ENCODE peak calls at places on chromosomes 12 and 14, in four cellular contexts. One of them, this sample, is unnamed.
A peak's percentile ranks its signal among the peaks of the same experiment; 100 is the strongest.

GRCh38 chr14:99425272-99425681 is 55.4 kb downstream of the SETD3 start:
- DNase-seq in GM10248: no peak
- DNase-seq in kidney: peak; percentile 82
- DNase-seq in epithelial cell of esophagus: no peak
- DNase-seq in this sample: no peak

GRCh38 chr12:94057262-94058151 is 90.9 kb upstream of the PLXNC1 start:
- DNase-seq in GM10248: no peak
- DNase-seq in kidney: no peak
- DNase-seq in epithelial cell of esophagus: no peak
- DNase-seq in this sample: no peak

GRCh38 chr12:130456375-130457199 is 118.9 kb downstream of the PIWIL1 start:
- DNase-seq in GM10248: no peak
- DNase-seq in kidney: no peak
- DNase-seq in epithelial cell of esophagus: no peak
- DNase-seq in this sample: no peak

GRCh38 chr14:89249296-89249565 is 167.8 kb downstream of the FOXN3 start:
- DNase-seq in GM10248: no peak
- DNase-seq in kidney: no peak
- DNase-seq in epithelial cell of esophagus: peak; percentile 93
- DNase-seq in this sample: no peak

GRCh38 chr14:96434040-96434439 is 42.1 kb downstream of the AK7 start:
- DNase-seq in GM10248: no peak
- DNase-seq in kidney: no peak
- DNase-seq in epithelial cell of esophagus: peak; percentile 57
- DNase-seq in this sample: no peak

GRCh38 chr14:62185078-62185477 is 422.9 kb downstream of the SNAPC1 start:
- DNase-seq in GM10248: no peak
- DNase-seq in kidney: no peak
- DNase-seq in epithelial cell of esophagus: peak; percentile 14
- DNase-seq in this sample: no peak

GRCh38 chr14:50775357-50775756 is 55.6 kb downstream of the NIN start:
- DNase-seq in GM10248: no peak
- DNase-seq in kidney: no peak
- DNase-seq in epithelial cell of esophagus: peak; percentile 80
- DNase-seq in this sample: no peak

GRCh38 chr12:15774819-15775218 is 14.4 kb downstream of the EPS8 start:
- DNase-seq in GM10248: no peak
- DNase-seq in kidney: no peak
- DNase-seq in epithelial cell of esophagus: no peak
- DNase-seq in this sample: no peak

GRCh38 chr12:47855502-47855901 is 35.8 kb upstream of the HDAC7 start:
- DNase-seq in GM10248: no peak
- DNase-seq in kidney: no peak
- DNase-seq in epithelial cell of esophagus: no peak
- DNase-seq in this sample: no peak

GRCh38 chr14:99201351-99202073 is 70.5 kb downstream of the BCL11B start:
- DNase-seq in GM10248: no peak
- DNase-seq in kidney: no peak
- DNase-seq in epithelial cell of esophagus: no peak
- DNase-seq in this sample: no peak

GRCh38 chr14:81286574-81287370 is 66.0 kb upstream of the GTF2A1 start:
- DNase-seq in GM10248: no peak
- DNase-seq in kidney: no peak
- DNase-seq in epithelial cell of esophagus: peak; percentile 55
- DNase-seq in this sample: no peak

GRCh38 chr12:53948650-53949593 is 5.8 kb upstream of the HOXC12 start:
- DNase-seq in GM10248: no peak
- DNase-seq in kidney: no peak
- DNase-seq in epithelial cell of esophagus: no peak
- DNase-seq in this sample: no peak

GRCh38 chr12:104412681-104413080 is 44.1 kb upstream of the CHST11 start:
- DNase-seq in GM10248: no peak
- DNase-seq in kidney: no peak
- DNase-seq in epithelial cell of esophagus: no peak
- DNase-seq in this sample: no peak

GRCh38 chr14:66228267-66228970 is 257.8 kb upstream of the CCDC196 start:
- DNase-seq in GM10248: no peak
- DNase-seq in kidney: no peak
- DNase-seq in epithelial cell of esophagus: peak; percentile 81
- DNase-seq in this sample: no peak

GRCh38 chr12:77575376-77575775 is 255.3 kb upstream of the NAV3 start:
- DNase-seq in GM10248: no peak
- DNase-seq in kidney: no peak
- DNase-seq in epithelial cell of esophagus: no peak
- DNase-seq in this sample: no peak

GRCh38 chr12:23851602-23852001 is 97.9 kb downstream of the SOX5 start:
- DNase-seq in GM10248: no peak
- DNase-seq in kidney: no peak
- DNase-seq in epithelial cell of esophagus: no peak
- DNase-seq in this sample: no peak

GRCh38 chr14:106459971-106460730 is 933.8 kb downstream of the TMEM121 start:
- DNase-seq in GM10248: peak; percentile 38
- DNase-seq in kidney: no peak
- DNase-seq in epithelial cell of esophagus: no peak
- DNase-seq in this sample: peak; percentile 26

GRCh38 chr12:100234166-100234565 is 32.7 kb downstream of the DEPDC4 start:
- DNase-seq in GM10248: no peak
- DNase-seq in kidney: no peak
- DNase-seq in epithelial cell of esophagus: peak; percentile 61
- DNase-seq in this sample: no peak

GRCh38 chr12:85155791-85156190 is 119.6 kb downstream of the LRRIQ1 start:
- DNase-seq in GM10248: no peak
- DNase-seq in kidney: no peak
- DNase-seq in epithelial cell of esophagus: peak; percentile 40
- DNase-seq in this sample: no peak

GRCh38 chr12:13198921-13199320 is 2.4 kb downstream of the EMP1 start:
- DNase-seq in GM10248: no peak
- DNase-seq in kidney: no peak
- DNase-seq in epithelial cell of esophagus: no peak
- DNase-seq in this sample: no peak

GRCh38 chr12:43969882-43970281 is 134.0 kb downstream of the TMEM117 start:
- DNase-seq in GM10248: no peak
- DNase-seq in kidney: no peak
- DNase-seq in epithelial cell of esophagus: peak; percentile 90
- DNase-seq in this sample: no peak

GRCh38 chr12:124233846-124234620 is 60.9 kb upstream of the RFLNA start:
- DNase-seq in GM10248: no peak
- DNase-seq in kidney: no peak
- DNase-seq in epithelial cell of esophagus: peak; percentile 85
- DNase-seq in this sample: no peak

GRCh38 chr12:10363922-10364838 is 25.7 kb downstream of the KLRK1 start:
- DNase-seq in GM10248: peak; percentile 65
- DNase-seq in kidney: peak; percentile 77
- DNase-seq in epithelial cell of esophagus: peak; percentile 57
- DNase-seq in this sample: peak; percentile 63

GRCh38 chr14:46344327-46344937 is 307.1 kb downstream of the RPL10L start:
- DNase-seq in GM10248: no peak
- DNase-seq in kidney: no peak
- DNase-seq in epithelial cell of esophagus: peak; percentile 51
- DNase-seq in this sample: no peak

GRCh38 chr12:22250762-22251161 is 83.7 kb downstream of the ST8SIA1 start:
- DNase-seq in GM10248: no peak
- DNase-seq in kidney: no peak
- DNase-seq in epithelial cell of esophagus: no peak
- DNase-seq in this sample: no peak

GRCh38 chr14:26281280-26281998 is 316.4 kb downstream of the NOVA1 start:
- DNase-seq in GM10248: no peak
- DNase-seq in kidney: no peak
- DNase-seq in epithelial cell of esophagus: peak; percentile 88
- DNase-seq in this sample: no peak

GRCh38 chr14:74251546-74252030 is 12.3 kb downstream of the VSX2 start:
- DNase-seq in GM10248: peak; percentile 83
- DNase-seq in kidney: peak; percentile 86
- DNase-seq in epithelial cell of esophagus: peak; percentile 76
- DNase-seq in this sample: peak; percentile 83
- TF ChIP-seq CTCF in GM10248: peak; percentile 87
- TF ChIP-seq CTCF in kidney: peak; percentile 93
- TF ChIP-seq CTCF in epithelial cell of esophagus: peak; percentile 97
- TF ChIP-seq CTCF in this sample: peak; percentile 93

GRCh38 chr14:95174184-95174804 is 17.0 kb upstream of the DICER1 start:
- DNase-seq in GM10248: no peak
- DNase-seq in kidney: no peak
- DNase-seq in epithelial cell of esophagus: no peak
- DNase-seq in this sample: no peak
- TF ChIP-seq CTCF in GM10248: no peak
- TF ChIP-seq CTCF in kidney: no peak
- TF ChIP-seq CTCF in epithelial cell of esophagus: peak; percentile 5
- TF ChIP-seq CTCF in this sample: no peak

GRCh38 chr14:85978851-85979250 is 448.9 kb downstream of the FLRT2 start:
- DNase-seq in GM10248: no peak
- DNase-seq in kidney: no peak
- DNase-seq in epithelial cell of esophagus: no peak
- DNase-seq in this sample: no peak
- TF ChIP-seq CTCF in GM10248: no peak
- TF ChIP-seq CTCF in kidney: no peak
- TF ChIP-seq CTCF in epithelial cell of esophagus: no peak
- TF ChIP-seq CTCF in this sample: no peak

GRCh38 chr12:66154776-66155175 is 15.0 kb downstream of the TMBIM4 start:
- DNase-seq in GM10248: no peak
- DNase-seq in kidney: no peak
- DNase-seq in epithelial cell of esophagus: no peak
- DNase-seq in this sample: no peak

GRCh38 chr12:66144796-66145754 is 14.5 kb upstream of the LLPH start:
- DNase-seq in GM10248: no peak
- DNase-seq in kidney: no peak
- DNase-seq in epithelial cell of esophagus: peak; percentile 86
- DNase-seq in this sample: no peak

GRCh38 chr12:66143868-66144267 is 13.3 kb upstream of the LLPH start:
- DNase-seq in GM10248: no peak
- DNase-seq in kidney: no peak
- DNase-seq in epithelial cell of esophagus: no peak
- DNase-seq in this sample: no peak

GRCh38 chr12:66152732-66153131 is 17.1 kb downstream of the TMBIM4 start:
- DNase-seq in GM10248: no peak
- DNase-seq in kidney: no peak
- DNase-seq in epithelial cell of esophagus: peak; percentile 23
- DNase-seq in this sample: no peak

GRCh38 chr12:66149702-66150398 is 19.3 kb upstream of the LLPH start:
- DNase-seq in GM10248: no peak
- DNase-seq in kidney: no peak
- DNase-seq in epithelial cell of esophagus: peak; percentile 12
- DNase-seq in this sample: no peak
- TF ChIP-seq CTCF in GM10248: no peak
- TF ChIP-seq CTCF in kidney: no peak
- TF ChIP-seq CTCF in epithelial cell of esophagus: peak; percentile 25
- TF ChIP-seq CTCF in this sample: no peak

DNA sequence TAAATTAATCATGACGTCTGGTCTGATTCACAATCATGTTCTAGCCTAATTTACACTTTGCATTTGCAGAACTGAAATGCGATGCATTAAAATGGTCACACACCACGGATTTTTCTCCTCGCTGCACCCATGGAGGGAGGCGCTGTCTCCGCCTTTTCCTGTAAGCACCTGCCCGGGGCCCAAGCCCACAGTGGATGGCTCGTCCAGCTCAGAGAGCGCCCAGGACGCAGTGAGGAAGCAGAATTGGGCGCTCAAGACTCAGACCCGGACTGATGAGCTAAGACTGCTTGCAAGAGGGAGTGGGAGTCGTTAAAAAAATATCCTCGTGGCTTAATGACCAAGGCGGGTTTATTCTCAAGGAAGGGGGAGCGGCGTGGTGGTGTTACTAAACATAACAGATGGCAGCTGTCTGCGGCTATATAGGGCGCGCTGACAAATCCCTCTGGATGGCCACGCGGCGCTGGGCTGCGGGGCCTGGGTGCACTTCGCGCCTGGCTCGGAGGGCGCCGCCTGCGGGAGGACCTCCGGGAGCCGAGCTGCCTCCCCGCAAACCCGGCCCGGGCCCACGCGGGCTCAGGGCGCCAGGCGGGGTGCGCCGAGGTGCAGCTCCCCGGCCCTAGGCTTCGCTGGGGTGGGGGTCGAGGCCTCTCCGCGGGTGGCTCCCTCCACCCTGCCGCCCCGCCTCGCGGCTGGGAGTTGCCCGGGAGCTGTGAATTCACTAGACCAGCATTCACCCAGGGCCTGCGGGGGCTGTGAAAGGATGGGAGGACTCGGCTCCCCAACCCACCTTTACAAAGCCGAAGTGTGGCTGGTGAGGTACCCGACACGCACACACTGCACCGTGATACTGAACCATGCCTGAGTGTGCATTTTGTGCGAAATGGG is 78.7 kb downstream of the PPM1A start:
- DNase-seq in GM10248: peak; percentile 71
- DNase-seq in kidney: no peak
- DNase-seq in epithelial cell of esophagus: peak; percentile 19
- DNase-seq in this sample: peak; percentile 74
- TF ChIP-seq CTCF in GM10248: peak; percentile 36
- TF ChIP-seq CTCF in kidney: no peak
- TF ChIP-seq CTCF in epithelial cell of esophagus: no peak
- TF ChIP-seq CTCF in this sample: peak; percentile 21

GRCh38 chr14:23299558-23299957 is 3.1 kb downstream of the PPP1R3E start:
- DNase-seq in GM10248: no peak
- DNase-seq in kidney: no peak
- DNase-seq in epithelial cell of esophagus: peak; percentile 81
- DNase-seq in this sample: no peak
- TF ChIP-seq CTCF in GM10248: peak; percentile 33
- TF ChIP-seq CTCF in kidney: peak; percentile 16
- TF ChIP-seq CTCF in epithelial cell of esophagus: peak; percentile 42
- TF ChIP-seq CTCF in this sample: no peak

DNA sequence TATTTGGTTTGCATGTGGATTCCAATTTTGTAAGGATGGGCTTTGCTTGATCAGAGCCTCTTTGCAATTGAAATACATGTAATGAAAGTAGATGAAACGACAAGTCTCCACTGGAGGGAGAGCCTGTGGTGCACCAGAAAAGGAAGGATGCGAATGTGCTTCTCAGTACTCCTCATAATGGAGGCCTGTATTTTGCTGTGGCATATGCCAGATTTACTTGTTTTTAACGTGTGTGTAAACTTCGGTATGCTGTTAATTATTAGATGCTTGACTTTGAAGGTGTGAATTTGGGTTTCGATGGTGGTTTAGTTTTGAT is 2.8 kb downstream of the DYRK2 start:
- DNase-seq in GM10248: peak; percentile 37
- DNase-seq in kidney: no peak
- DNase-seq in epithelial cell of esophagus: peak; percentile 17
- DNase-seq in this sample: peak; percentile 42
- TF ChIP-seq CTCF in GM10248: peak; percentile 17
- TF ChIP-seq CTCF in kidney: peak; percentile 16
- TF ChIP-seq CTCF in epithelial cell of esophagus: peak; percentile 27
- TF ChIP-seq CTCF in this sample: no peak

This sample was measured in GM13976.